ENCODE peak calls at places on chromosome 10, in five cellular contexts. O is CD8-positive, alpha-beta memory T cell; Y is left lung; R is CD8-positive, alpha-beta T cell; A is PC-3. E is an unnamed sample.

GRCh38 chr10:17169807-17170206 is 31.7 kb downstream of the TRDMT1 start:
- DNase-seq in O (no peak), Y (no peak), R (no peak), A (no peak), E (no peak)

GRCh38 chr10:60818134-60818770 is 40.0 kb downstream of the CDK1 start:
- DNase-seq in O (no peak), Y (no peak), R (no peak), A (no peak), E (no peak)

GRCh38 chr10:113273151-113273876 is 279.5 kb upstream of the HABP2 start:
- DNase-seq in O (no peak), Y (peak; percentile 81), R (no peak), A (no peak), E (no peak)

GRCh38 chr10:31321396-31321941 is 2.5 kb downstream of the ZEB1 start:
- DNase-seq in O (peak; percentile 8), Y (no peak), R (peak; percentile 59), A (no peak), E (peak; percentile 59)

GRCh38 chr10:12636585-12636984 is 287.2 kb downstream of the CAMK1D start:
- DNase-seq in O (no peak), Y (no peak), R (no peak), A (no peak), E (no peak)

GRCh38 chr10:78408671-78409472 is 375.2 kb downstream of the RPS24 start:
- DNase-seq in O (no peak), Y (peak; percentile 87), R (no peak), A (peak; percentile 61), E (no peak)

GRCh38 chr10:42952358-42952757 is 124.5 kb upstream of the RET start:
- DNase-seq in O (no peak), Y (peak; percentile 84), R (no peak), A (peak; percentile 73), E (no peak)

GRCh38 chr10:93594518-93594917 is 6.5 kb downstream of the RBP4 start:
- DNase-seq in O (no peak), Y (no peak), R (no peak), A (no peak), E (no peak)

GRCh38 chr10:102729090-102730026 is 14.4 kb upstream of the WBP1L start:
- DNase-seq in O (peak; percentile 30), Y (peak; percentile 96), R (peak; percentile 62), A (peak; percentile 70), E (peak; percentile 54)

DNA sequence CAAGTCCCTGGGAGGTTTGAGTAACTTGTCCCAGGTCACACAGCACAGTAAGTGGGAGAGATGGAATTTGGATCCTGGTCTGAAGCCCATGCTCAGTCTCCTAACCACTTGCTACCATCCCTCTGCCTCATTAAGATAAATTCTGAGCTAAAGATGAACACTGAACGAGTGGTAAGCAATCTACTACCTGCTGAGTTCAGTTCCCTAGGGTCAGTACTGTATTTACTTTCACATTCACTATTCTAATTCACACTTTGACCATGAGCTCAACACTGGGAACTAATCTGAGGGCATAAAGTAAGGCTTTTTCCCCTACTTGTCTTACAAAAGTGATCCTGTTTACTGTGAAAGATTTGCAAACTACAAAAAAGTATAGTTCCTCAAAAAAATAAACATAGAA is 2.4 kb downstream of the UROS start:
- DNase-seq in O (no peak), Y (no peak), R (no peak), A (no peak), E (no peak)
- H3K27ac ChIP-seq in O (no peak overlapping the region), Y (no peak overlapping the region), R (no peak overlapping the region), A (no peak overlapping the region), E (no peak overlapping the region)

GRCh38 chr10:68330852-68331454 is 911 bp upstream of the HNRNPH3 start:
- DNase-seq in O (no peak), Y (peak; percentile 66), R (peak; percentile 21), A (no peak), E (no peak)

GRCh38 chr10:68331455-68332258 is at the start of gene HNRNPH3:
- DNase-seq in O (peak; percentile 98), Y (peak; percentile 98), R (peak; percentile 99), A (peak; percentile 100), E (peak; percentile 99)

GRCh38 chr10:68327889-68328786 is 3.7 kb upstream of the HNRNPH3 start:
- DNase-seq in O (no peak), Y (no peak), R (no peak), A (no peak), E (no peak)

GRCh38 chr10:68332259-68333057 is at the start of gene PBLD:
- DNase-seq in O (peak; percentile 47), Y (peak; percentile 87), R (peak; percentile 57), A (peak; percentile 86), E (peak; percentile 77)

GRCh38 chr10:68329506-68329861 is 2.4 kb upstream of the HNRNPH3 start:
- DNase-seq in O (no peak), Y (no peak), R (no peak), A (no peak), E (no peak)
- H3K27ac ChIP-seq in O (no peak overlapping the region), Y (peak overlapping the region; percentile 90), R (no peak overlapping the region), A (no peak overlapping the region), E (no peak overlapping the region)

DNA sequence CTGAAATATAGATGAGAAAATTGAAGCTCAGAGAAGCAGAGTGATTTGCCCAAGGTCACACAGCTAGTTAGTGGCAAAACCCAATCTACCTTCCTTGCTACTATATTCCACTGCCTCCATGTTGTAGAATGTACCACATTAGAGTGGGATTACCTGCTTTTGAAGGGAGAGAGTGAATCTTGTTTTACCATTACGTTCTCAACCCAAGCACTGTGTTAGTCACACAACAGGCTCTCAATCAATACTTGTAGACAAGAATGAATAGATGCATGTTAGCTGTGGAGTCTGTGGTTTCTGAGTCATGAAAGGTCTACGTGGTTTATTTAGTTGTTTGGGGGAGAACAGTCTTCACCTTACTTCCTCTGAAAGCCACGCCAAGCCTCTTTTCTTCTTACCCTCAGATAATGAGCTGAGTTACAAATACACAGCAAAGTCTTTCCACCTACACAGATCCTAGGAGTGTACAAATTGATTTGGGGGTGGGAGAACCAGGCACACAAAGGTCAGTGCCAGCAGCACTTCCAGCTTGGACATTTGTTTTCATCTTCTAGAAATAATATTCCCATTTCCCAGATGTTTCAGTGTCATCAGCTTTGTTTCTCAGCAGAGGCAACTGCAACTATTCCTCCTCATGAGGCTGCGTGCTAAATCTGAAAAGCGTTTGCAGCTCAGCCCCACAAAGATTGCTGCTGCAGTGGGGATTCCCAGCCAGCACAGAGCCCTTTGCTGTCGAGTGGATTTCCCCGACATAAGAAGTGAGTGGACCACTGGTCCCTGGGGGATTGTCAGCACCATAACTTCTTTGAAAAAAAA is 71.5 kb upstream of the ADO start:
- DNase-seq in O (peak; percentile 30), Y (no peak), R (peak; percentile 59), A (peak; percentile 100), E (peak; percentile 86)
- H3K27ac ChIP-seq in O (peak overlapping the region; percentile 8), Y (no peak overlapping the region), R (no peak overlapping the region), A (peak overlapping the region; percentile 84), E (no peak overlapping the region)

DNA sequence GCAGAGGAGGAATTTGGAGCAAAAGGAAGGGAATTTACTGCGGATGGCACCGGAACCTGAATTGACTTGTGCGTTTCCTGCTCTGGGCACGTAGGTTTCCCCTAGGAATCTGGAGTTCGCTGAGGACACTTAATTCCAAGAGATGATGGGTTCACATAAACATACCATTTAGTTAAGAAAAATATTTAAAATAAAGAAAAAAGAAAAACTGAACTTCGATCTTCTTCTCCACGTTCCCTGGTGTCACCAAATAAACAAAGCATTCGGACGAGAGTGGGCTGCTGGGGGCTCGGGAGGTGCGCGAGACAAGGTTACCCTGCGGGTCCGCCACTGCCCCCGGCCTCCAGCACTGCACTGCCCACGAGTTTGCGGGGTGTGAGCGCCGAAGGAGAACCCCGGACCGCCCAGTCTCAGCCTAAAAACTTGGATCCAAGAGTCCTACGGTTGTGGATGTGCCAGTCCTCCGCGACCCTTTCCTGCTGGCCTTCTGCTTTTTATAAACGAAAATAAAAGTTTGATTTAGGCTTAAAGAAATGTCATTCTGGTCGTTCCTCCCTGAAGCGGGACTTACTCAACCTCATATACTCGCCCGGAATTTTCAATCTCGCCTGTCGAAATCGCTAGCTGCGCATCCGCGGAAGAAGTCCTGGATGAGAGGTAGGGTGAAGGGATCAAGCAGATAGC is 30.3 kb downstream of the SKIDA1 start:
- DNase-seq in O (no peak), Y (no peak), R (no peak), A (no peak), E (no peak)
- H3K27ac ChIP-seq in O (no peak overlapping the region), Y (peak overlapping the region; percentile 50), R (no peak overlapping the region), A (no peak overlapping the region), E (no peak overlapping the region)

GRCh38 chr10:32372000-32372875 is 25.3 kb upstream of the EPC1 start:
- DNase-seq in O (no peak), Y (no peak), R (no peak), A (peak; percentile 52), E (no peak)
- H3K27ac ChIP-seq in O (no peak overlapping the region), Y (no peak overlapping the region), R (no peak overlapping the region), A (no peak overlapping the region), E (peak overlapping the region; percentile 50)

GRCh38 chr10:90947025-90947960 is 26.4 kb upstream of the ANKRD1 start:
- DNase-seq in O (no peak), Y (no peak), R (no peak), A (no peak), E (peak; percentile 48)
- H3K27ac ChIP-seq in O (no peak overlapping the region), Y (no peak overlapping the region), R (no peak overlapping the region), A (no peak overlapping the region), E (no peak overlapping the region)

GRCh38 chr10:88070080-88070880 is 206.9 kb downstream of the PTEN start:
- DNase-seq in O (no peak), Y (no peak), R (no peak), A (no peak), E (no peak)
- H3K27ac ChIP-seq in O (no peak overlapping the region), Y (peak overlapping the region; percentile 77), R (no peak overlapping the region), A (no peak overlapping the region), E (no peak overlapping the region)

GRCh38 chr10:74883428-74883827 is 57.0 kb downstream of the KAT6B start:
- DNase-seq in O (no peak), Y (no peak), R (no peak), A (no peak), E (no peak)
- H3K27ac ChIP-seq in O (no peak overlapping the region), Y (no peak overlapping the region), R (no peak overlapping the region), A (peak overlapping the region; percentile 7), E (no peak overlapping the region)

GRCh38 chr10:123154943-123155505 is 822 bp downstream of the BUB3 start:
- DNase-seq in O (no peak), Y (peak; percentile 80), R (no peak), A (peak; percentile 26), E (no peak)
- H3K27ac ChIP-seq in O (peak overlapping the region; percentile 88), Y (peak overlapping the region; percentile 88), R (peak overlapping the region; percentile 74), A (peak overlapping the region; percentile 87), E (peak overlapping the region; percentile 82)